ENCODE peak calls at places on chromosomes 11 and 22, in seven cellular contexts. One of them, this sample, is unnamed.

GRCh38 chr11:61052182-61052972 is 49.9 kb upstream of the CD5 start:
- DNase-seq in Panc1: no peak
- DNase-seq in AG10803: no peak
- DNase-seq in effector memory CD4-positive, alpha-beta T cell: no peak
- DNase-seq in NCI-H1436: no peak
- DNase-seq in PC-3: no peak
- DNase-seq in keratinocyte: no peak
- DNase-seq in this sample: no peak

GRCh38 chr22:40399661-40400060 is 29.3 kb downstream of the SGSM3 start:
- DNase-seq in NCI-H1436: no peak
- DNase-seq in Panc1: no peak
- DNase-seq in effector memory CD4-positive, alpha-beta T cell: no peak
- DNase-seq in AG10803: no peak
- DNase-seq in PC-3: no peak
- DNase-seq in keratinocyte: no peak
- DNase-seq in this sample: no peak

GRCh38 chr22:22033803-22034468 is 51.3 kb upstream of the TOP3B start:
- DNase-seq in PC-3: no peak
- DNase-seq in keratinocyte: no peak
- DNase-seq in AG10803: no peak
- DNase-seq in effector memory CD4-positive, alpha-beta T cell: no peak
- DNase-seq in Panc1: no peak
- DNase-seq in NCI-H1436: no peak
- DNase-seq in this sample: no peak

GRCh38 chr11:64085915-64086262 is 50.2 kb downstream of the FLRT1 start:
- DNase-seq in Panc1: no peak
- DNase-seq in NCI-H1436: no peak
- DNase-seq in effector memory CD4-positive, alpha-beta T cell: no peak
- DNase-seq in PC-3: no peak
- DNase-seq in keratinocyte: no peak
- DNase-seq in AG10803: no peak
- DNase-seq in this sample: no peak

GRCh38 chr11:81030186-81030585 is 1589.4 kb upstream of the TENM4 start:
- DNase-seq in keratinocyte: peak; percentile 25
- DNase-seq in AG10803: no peak
- DNase-seq in NCI-H1436: no peak
- DNase-seq in effector memory CD4-positive, alpha-beta T cell: no peak
- DNase-seq in Panc1: no peak
- DNase-seq in PC-3: no peak
- DNase-seq in this sample: no peak

GRCh38 chr11:94732617-94733292 is 35.4 kb upstream of the AMOTL1 start:
- DNase-seq in Panc1: no peak
- DNase-seq in PC-3: peak; percentile 96
- DNase-seq in AG10803: peak; percentile 59
- DNase-seq in effector memory CD4-positive, alpha-beta T cell: no peak
- DNase-seq in keratinocyte: no peak
- DNase-seq in NCI-H1436: no peak
- DNase-seq in this sample: no peak

GRCh38 chr11:129947474-129947873 is 52.1 kb upstream of the NFRKB start:
- DNase-seq in Panc1: no peak
- DNase-seq in effector memory CD4-positive, alpha-beta T cell: no peak
- DNase-seq in AG10803: no peak
- DNase-seq in keratinocyte: no peak
- DNase-seq in PC-3: no peak
- DNase-seq in NCI-H1436: no peak
- DNase-seq in this sample: no peak

GRCh38 chr11:126310229-126310991 is 6.5 kb downstream of the DCPS start:
- DNase-seq in PC-3: peak; percentile 87
- DNase-seq in AG10803: peak; percentile 68
- DNase-seq in NCI-H1436: peak; percentile 49
- DNase-seq in Panc1: no peak
- DNase-seq in effector memory CD4-positive, alpha-beta T cell: peak; percentile 25
- DNase-seq in keratinocyte: no peak
- DNase-seq in this sample: peak; percentile 46

GRCh38 chr22:47210686-47211085 is 448.2 kb downstream of the TBC1D22A start:
- DNase-seq in keratinocyte: no peak
- DNase-seq in Panc1: no peak
- DNase-seq in NCI-H1436: no peak
- DNase-seq in PC-3: no peak
- DNase-seq in AG10803: no peak
- DNase-seq in effector memory CD4-positive, alpha-beta T cell: no peak
- DNase-seq in this sample: no peak

GRCh38 chr11:121802542-121802941 is 313.5 kb downstream of the BLID start:
- DNase-seq in PC-3: no peak
- DNase-seq in keratinocyte: no peak
- DNase-seq in effector memory CD4-positive, alpha-beta T cell: no peak
- DNase-seq in Panc1: no peak
- DNase-seq in NCI-H1436: no peak
- DNase-seq in AG10803: no peak
- DNase-seq in this sample: no peak

GRCh38 chr11:108233277-108233945 is 10.5 kb downstream of the ATM start:
- DNase-seq in AG10803: no peak
- DNase-seq in PC-3: no peak
- DNase-seq in keratinocyte: no peak
- DNase-seq in NCI-H1436: no peak
- DNase-seq in effector memory CD4-positive, alpha-beta T cell: no peak
- DNase-seq in Panc1: no peak
- DNase-seq in this sample: no peak

GRCh38 chr11:19344661-19345518 is 104.1 kb upstream of the E2F8 start:
- DNase-seq in AG10803: peak; percentile 38
- DNase-seq in keratinocyte: peak; percentile 41
- DNase-seq in effector memory CD4-positive, alpha-beta T cell: no peak
- DNase-seq in NCI-H1436: peak; percentile 69
- DNase-seq in Panc1: no peak
- DNase-seq in PC-3: peak; percentile 84
- DNase-seq in this sample: peak; percentile 24

GRCh38 chr22:38449776-38450175 is 5.2 kb downstream of the KCNJ4 start:
- DNase-seq in Panc1: no peak
- DNase-seq in NCI-H1436: no peak
- DNase-seq in effector memory CD4-positive, alpha-beta T cell: no peak
- DNase-seq in AG10803: no peak
- DNase-seq in PC-3: no peak
- DNase-seq in keratinocyte: no peak
- DNase-seq in this sample: no peak

This sample was measured in hypothalamus.